ENCODE peak calls at places on chromosomes 6 and 20, in six cellular contexts. One of them, this sample, is unnamed.

GRCh38 chr6:71194730-71195129 is 93.9 kb upstream of the OGFRL1 start:
- DNase-seq in cardiac muscle cell: no peak
- DNase-seq in cardiac fibroblast: peak; percentile 85
- DNase-seq in naive thymus-derived CD8-positive, alpha-beta T cell: no peak
- DNase-seq in ACHN: peak; percentile 86
- DNase-seq in LoVo: no peak
- DNase-seq in this sample: no peak

GRCh38 chr6:12537389-12537788 is 179.2 kb upstream of the PHACTR1 start:
- DNase-seq in cardiac fibroblast: peak; percentile 91
- DNase-seq in LoVo: no peak
- DNase-seq in cardiac muscle cell: no peak
- DNase-seq in ACHN: no peak
- DNase-seq in naive thymus-derived CD8-positive, alpha-beta T cell: no peak
- DNase-seq in this sample: no peak

GRCh38 chr6:36113701-36114100 is 16.6 kb upstream of the MAPK13 start:
- DNase-seq in ACHN: no peak
- DNase-seq in naive thymus-derived CD8-positive, alpha-beta T cell: no peak
- DNase-seq in cardiac fibroblast: no peak
- DNase-seq in LoVo: no peak
- DNase-seq in cardiac muscle cell: no peak
- DNase-seq in this sample: no peak

GRCh38 chr6:105111093-105111492 is 68.7 kb downstream of the POPDC3 start:
- DNase-seq in cardiac muscle cell: no peak
- DNase-seq in ACHN: no peak
- DNase-seq in LoVo: no peak
- DNase-seq in naive thymus-derived CD8-positive, alpha-beta T cell: no peak
- DNase-seq in cardiac fibroblast: no peak
- DNase-seq in this sample: no peak

GRCh38 chr6:80357674-80358073 is 251.2 kb downstream of the BCKDHB start:
- DNase-seq in cardiac muscle cell: no peak
- DNase-seq in LoVo: no peak
- DNase-seq in cardiac fibroblast: no peak
- DNase-seq in ACHN: no peak
- DNase-seq in naive thymus-derived CD8-positive, alpha-beta T cell: no peak
- DNase-seq in this sample: no peak

GRCh38 chr20:11324990-11325389 is 592.7 kb upstream of the BTBD3 start:
- DNase-seq in naive thymus-derived CD8-positive, alpha-beta T cell: no peak
- DNase-seq in cardiac fibroblast: no peak
- DNase-seq in LoVo: no peak
- DNase-seq in ACHN: no peak
- DNase-seq in cardiac muscle cell: no peak
- DNase-seq in this sample: no peak

GRCh38 chr6:111837641-111838500 is 35.4 kb downstream of the FYN start:
- DNase-seq in cardiac muscle cell: no peak
- DNase-seq in ACHN: no peak
- DNase-seq in naive thymus-derived CD8-positive, alpha-beta T cell: peak; percentile 48
- DNase-seq in cardiac fibroblast: no peak
- DNase-seq in LoVo: no peak
- DNase-seq in this sample: no peak

GRCh38 chr20:22512911-22513489 is 71.4 kb downstream of the FOXA2 start:
- DNase-seq in naive thymus-derived CD8-positive, alpha-beta T cell: no peak
- DNase-seq in LoVo: no peak
- DNase-seq in ACHN: no peak
- DNase-seq in cardiac fibroblast: no peak
- DNase-seq in cardiac muscle cell: no peak
- DNase-seq in this sample: no peak

GRCh38 chr6:143513410-143513809 is 1.9 kb upstream of the FUCA2 start:
- DNase-seq in LoVo: no peak
- DNase-seq in cardiac fibroblast: no peak
- DNase-seq in cardiac muscle cell: peak; percentile 12
- DNase-seq in naive thymus-derived CD8-positive, alpha-beta T cell: no peak
- DNase-seq in ACHN: peak; percentile 19
- DNase-seq in this sample: peak; percentile 49

GRCh38 chr20:25398363-25399037 is 7.9 kb upstream of the ABHD12 start:
- DNase-seq in naive thymus-derived CD8-positive, alpha-beta T cell: no peak
- DNase-seq in LoVo: peak; percentile 12
- DNase-seq in cardiac fibroblast: no peak
- DNase-seq in cardiac muscle cell: no peak
- DNase-seq in ACHN: no peak
- DNase-seq in this sample: no peak

GRCh38 chr6:41675176-41675767 is 37.0 kb downstream of the MDFI start:
- DNase-seq in cardiac muscle cell: no peak
- DNase-seq in naive thymus-derived CD8-positive, alpha-beta T cell: no peak
- DNase-seq in ACHN: no peak
- DNase-seq in cardiac fibroblast: no peak
- DNase-seq in LoVo: no peak
- DNase-seq in this sample: no peak

GRCh38 chr6:89951574-89952360 is 57.5 kb downstream of the GJA10 start:
- DNase-seq in LoVo: no peak
- DNase-seq in cardiac fibroblast: peak; percentile 35
- DNase-seq in ACHN: no peak
- DNase-seq in cardiac muscle cell: no peak
- DNase-seq in naive thymus-derived CD8-positive, alpha-beta T cell: no peak
- DNase-seq in this sample: no peak

GRCh38 chr20:52978851-52979250 is 6.7 kb downstream of the TSHZ2 start:
- DNase-seq in cardiac muscle cell: no peak
- DNase-seq in naive thymus-derived CD8-positive, alpha-beta T cell: no peak
- DNase-seq in ACHN: no peak
- DNase-seq in cardiac fibroblast: no peak
- DNase-seq in LoVo: no peak
- DNase-seq in this sample: no peak

GRCh38 chr6:8085053-8085511 is 17.3 kb downstream of the EEF1E1 start:
- DNase-seq in LoVo: peak; percentile 71
- DNase-seq in ACHN: peak; percentile 95
- DNase-seq in naive thymus-derived CD8-positive, alpha-beta T cell: no peak
- DNase-seq in cardiac fibroblast: peak; percentile 89
- DNase-seq in cardiac muscle cell: no peak
- DNase-seq in this sample: no peak

GRCh38 chr20:53711333-53712211 is 117.9 kb upstream of the ZNF217 start:
- DNase-seq in ACHN: no peak
- DNase-seq in LoVo: no peak
- DNase-seq in naive thymus-derived CD8-positive, alpha-beta T cell: no peak
- DNase-seq in cardiac fibroblast: no peak
- DNase-seq in cardiac muscle cell: no peak
- DNase-seq in this sample: no peak